ENCODE peak calls at places on chromosomes 5 and 9, in nine cellular contexts. Y is SW 1271, W is NT2/D1, I is NCI-H1417, Z is fibroblast of pulmonary artery, F is astrocyte of the cerebellum, R is astrocyte of the spinal cord, V is caudate nucleus, P is RPMI7951. E is an unnamed sample.

GRCh38 chr9:130665431-130666392 is 1.3 kb downstream of the PRDM12 start:
- DNase-seq in Y (no peak), W (no peak), I (peak), Z (no peak), F (no peak), R (no peak), V (no peak), P (no peak), E (no peak)

GRCh38 chr9:89654025-89654662 is 49.3 kb downstream of the GADD45G start:
- DNase-seq in Y (no peak), W (no peak), I (no peak), Z (no peak), F (no peak), R (no peak), V (no peak), P (no peak), E (no peak)

GRCh38 chr9:87420884-87421283 is 76.8 kb upstream of the DAPK1 start:
- DNase-seq in Y (no peak), W (no peak), I (no peak), Z (no peak), F (no peak), R (no peak), V (no peak), P (no peak), E (no peak)

GRCh38 chr5:19534751-19535150 is 453.2 kb downstream of the CDH18 start:
- DNase-seq in Y (no peak), W (no peak), I (peak), Z (no peak), F (no peak), R (no peak), V (no peak), P (peak), E (no peak)

GRCh38 chr5:90621848-90622247 is 63.3 kb downstream of the ADGRV1 start:
- DNase-seq in Y (no peak), W (no peak), I (no peak), Z (no peak), F (no peak), R (no peak), V (no peak), P (no peak), E (no peak)

GRCh38 chr9:88776717-88777497 is 214.4 kb upstream of the S1PR3 start:
- DNase-seq in Y (no peak), W (no peak), I (no peak), Z (peak), F (peak), R (peak), V (no peak), P (peak), E (no peak)

GRCh38 chr5:169808118-169808581 is 171.1 kb downstream of the DOCK2 start:
- DNase-seq in Y (no peak), W (peak), I (no peak), Z (no peak), F (no peak), R (no peak), V (no peak), P (no peak), E (no peak)

GRCh38 chr9:90641090-90641489 is 1.5 kb downstream of the DIRAS2 start:
- DNase-seq in Y (no peak), W (no peak), I (no peak), Z (no peak), F (no peak), R (no peak), V (no peak), P (no peak), E (no peak)

GRCh38 chr5:43603535-43604363 is 769 bp downstream of the NNT start:
- DNase-seq in Y (no peak), W (no peak), I (peak), Z (peak), F (no peak), R (peak), V (peak), P (peak), E (peak)

GRCh38 chr5:103260951-103261350 is 2.4 kb downstream of the MACIR start:
- DNase-seq in Y (no peak), W (no peak), I (no peak), Z (no peak), F (no peak), R (no peak), V (no peak), P (no peak), E (no peak)

GRCh38 chr5:92678576-92679105 is 902.4 kb downstream of the NR2F1-AS1 start:
- DNase-seq in Y (peak), W (no peak), I (no peak), Z (peak), F (no peak), R (no peak), V (peak), P (peak), E (no peak)

GRCh38 chr5:92560698-92561361 is 1020.2 kb downstream of the NR2F1-AS1 start:
- DNase-seq in Y (no peak), W (peak), I (no peak), Z (peak), F (peak), R (peak), V (no peak), P (peak), E (no peak)

GRCh38 chr5:97044057-97044456 is 98.4 kb downstream of the LIX1 start:
- DNase-seq in Y (no peak), W (peak), I (no peak), Z (peak), F (no peak), R (no peak), V (no peak), P (peak), E (no peak)

GRCh38 chr5:153496835-153497234 is 6.4 kb downstream of the GRIA1 start:
- DNase-seq in Y (no peak), W (no peak), I (peak), Z (peak), F (no peak), R (peak), V (no peak), P (peak), E (no peak)

GRCh38 chr9:18795947-18796705 is 236.9 kb downstream of the SAXO1 start:
- DNase-seq in Y (no peak), W (no peak), I (peak), Z (peak), F (peak), R (peak), V (peak), P (no peak), E (no peak)

GRCh38 chr9:134547161-134548100 is 94.2 kb upstream of the COL5A1 start:
- DNase-seq in Y (no peak), W (no peak), I (no peak), Z (no peak), F (no peak), R (no peak), V (no peak), P (no peak), E (no peak)

GRCh38 chr5:15901151-15901550 is 278.4 kb downstream of the MARCHF11 start:
- DNase-seq in Y (no peak), W (no peak), I (no peak), Z (no peak), F (no peak), R (no peak), V (no peak), P (no peak), E (no peak)

GRCh38 chr5:124289122-124289521 is 457.3 kb downstream of the ZNF608 start:
- DNase-seq in Y (no peak), W (no peak), I (no peak), Z (no peak), F (no peak), R (no peak), V (peak), P (no peak), E (no peak)

GRCh38 chr9:125151730-125152129 is 8.4 kb upstream of the SCAI start:
- DNase-seq in Y (no peak), W (peak), I (no peak), Z (no peak), F (no peak), R (no peak), V (peak), P (no peak), E (no peak)

GRCh38 chr9:79654591-79654990 is 82.8 kb downstream of the TLE4 start:
- DNase-seq in Y (no peak), W (no peak), I (no peak), Z (no peak), F (no peak), R (no peak), V (no peak), P (no peak), E (no peak)

GRCh38 chr5:57642066-57642465 is 159.5 kb upstream of the ACTBL2 start:
- DNase-seq in Y (no peak), W (peak), I (no peak), Z (no peak), F (no peak), R (no peak), V (no peak), P (no peak), E (no peak)

GRCh38 chr9:111163738-111164399 is 125.6 kb upstream of the LPAR1 start:
- DNase-seq in Y (no peak), W (no peak), I (no peak), Z (peak), F (no peak), R (no peak), V (no peak), P (no peak), E (no peak)

GRCh38 chr5:32027717-32028321 is 146.3 kb downstream of the GOLPH3 start:
- DNase-seq in Y (peak), W (peak), I (no peak), Z (peak), F (peak), R (peak), V (peak), P (peak), E (no peak)

GRCh38 chr9:90379771-90380170 is 262.9 kb downstream of the DIRAS2 start:
- DNase-seq in Y (no peak), W (no peak), I (no peak), Z (no peak), F (no peak), R (no peak), V (no peak), P (no peak), E (no peak)